ENCODE peak calls at places on chromosomes 16 and 17, in four cellular contexts. A is K562, J is body of pancreas, M is transverse colon. S is an unnamed sample.

GRCh38 chr17:28008526-28008925 is 34.0 kb upstream of the NLK start:
- DNase-seq in A (peak; percentile 74), J (peak; percentile 78), M (peak; percentile 38), S (no peak)

GRCh38 chr16:26981266-26981938 is 85.3 kb upstream of the C16orf82 start:
- DNase-seq in A (no peak), M (no peak), J (no peak), S (no peak)

GRCh38 chr16:4893103-4893862 is 43.7 kb downstream of the PPL start:
- DNase-seq in A (no peak), J (no peak), M (no peak), S (no peak)

GRCh38 chr16:67397812-67398545 is 4.7 kb upstream of the TPPP3 start:
- DNase-seq in J (no peak), A (no peak), M (no peak), S (no peak)

GRCh38 chr17:13995856-13996635 is 73.3 kb upstream of the COX10 start:
- DNase-seq in A (no peak), J (no peak), M (no peak), S (no peak)

GRCh38 chr16:66629856-66630255 is 25.4 kb downstream of the CMTM3 start:
- DNase-seq in J (no peak), M (no peak), A (no peak), S (no peak)

GRCh38 chr17:64177346-64178010 is 47.5 kb upstream of the ERN1 start:
- DNase-seq in J (no peak), A (no peak), M (no peak), S (no peak)

GRCh38 chr16:11354733-11355574 is 9.7 kb downstream of the RMI2 start:
- DNase-seq in J (no peak), M (peak; percentile 28), A (no peak), S (no peak)

GRCh38 chr17:38628441-38628840 is 22.7 kb upstream of the SRCIN1 start:
- DNase-seq in J (no peak), M (no peak), A (peak; percentile 81), S (no peak)

GRCh38 chr17:71412803-71413202 is 708.0 kb upstream of the SOX9 start:
- DNase-seq in A (no peak), J (no peak), M (no peak), S (no peak)

GRCh38 chr17:36001862-36002603 is 680 bp upstream of the CCL15 start:
- DNase-seq in A (peak; percentile 15), J (peak; percentile 84), M (peak; percentile 91), S (peak; percentile 88)

GRCh38 chr16:67114793-67115192 is 5.1 kb downstream of the PHAF1 start:
- DNase-seq in A (no peak), M (no peak), J (no peak), S (no peak)

GRCh38 chr16:6576646-6577045 is 756.0 kb upstream of the RBFOX1 start:
- DNase-seq in A (no peak), J (no peak), M (no peak), S (no peak)

DNA sequence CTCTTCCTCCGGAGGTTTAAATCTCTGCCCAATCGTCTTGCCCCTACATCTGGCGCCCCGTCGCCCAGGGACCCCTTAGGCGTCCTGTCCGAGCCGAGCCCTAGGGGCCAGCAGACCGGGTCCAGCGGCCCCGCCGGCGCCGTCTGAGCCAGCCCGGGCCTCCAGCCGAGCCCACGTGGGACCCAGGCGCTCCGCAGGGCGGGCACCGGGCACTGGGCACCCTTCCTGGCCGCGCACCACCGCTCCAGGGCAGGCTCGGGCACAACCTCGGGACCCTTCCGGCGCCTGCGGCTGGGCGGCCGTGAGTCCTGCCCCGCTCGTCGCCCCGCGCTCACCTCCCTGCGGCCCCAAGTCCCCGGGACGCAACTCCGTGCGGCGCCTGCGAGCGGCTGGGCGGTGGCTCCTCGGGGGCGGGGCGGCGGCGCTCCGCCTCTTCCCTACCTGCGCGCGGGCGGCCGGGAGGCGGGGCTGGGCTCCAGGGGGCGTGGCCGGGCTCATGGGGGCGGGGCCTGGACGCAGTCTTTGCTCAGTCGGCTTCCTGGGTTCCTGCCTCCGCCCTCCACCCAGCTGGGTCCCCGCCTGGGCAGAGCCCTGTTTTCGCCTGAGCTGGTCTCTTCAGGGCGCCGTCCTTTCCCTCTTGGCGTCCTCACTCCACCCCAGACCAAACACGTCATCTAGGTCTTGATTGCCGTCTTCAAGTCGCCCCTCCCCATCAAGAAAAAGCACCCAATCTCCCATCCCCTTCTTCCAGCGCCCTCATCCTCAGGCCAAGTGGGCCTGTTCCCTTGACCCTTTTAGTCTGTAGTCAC is at the start of gene RHBDF2:
- DNase-seq in J (peak; percentile 96), M (peak; percentile 96), A (peak; percentile 98), S (peak; percentile 96)
- TF ChIP-seq POLR2A in J (peak; percentile 75), M (peak; percentile 55), A (peak; percentile 56), S (peak; percentile 94)

GRCh38 chr16:56255904-56256303 is 64.6 kb downstream of the GNAO1 start:
- DNase-seq in J (no peak), M (no peak), A (no peak), S (no peak)
- TF ChIP-seq CTCF in J (no peak), M (no peak), A (no peak), S (no peak)

GRCh38 chr17:29103341-29103740 is 60.4 kb downstream of the PIPOX start:
- DNase-seq in A (no peak), M (no peak), J (no peak), S (no peak)
- H3K36me3 ChIP-seq in A (peaks cover 63% of the 10 kb centered on the region), M (peaks cover 50% of the 10 kb centered on the region), J (no peaks in the 10 kb centered on the region), S (peaks cover 6% of the 10 kb centered on the region)

DNA sequence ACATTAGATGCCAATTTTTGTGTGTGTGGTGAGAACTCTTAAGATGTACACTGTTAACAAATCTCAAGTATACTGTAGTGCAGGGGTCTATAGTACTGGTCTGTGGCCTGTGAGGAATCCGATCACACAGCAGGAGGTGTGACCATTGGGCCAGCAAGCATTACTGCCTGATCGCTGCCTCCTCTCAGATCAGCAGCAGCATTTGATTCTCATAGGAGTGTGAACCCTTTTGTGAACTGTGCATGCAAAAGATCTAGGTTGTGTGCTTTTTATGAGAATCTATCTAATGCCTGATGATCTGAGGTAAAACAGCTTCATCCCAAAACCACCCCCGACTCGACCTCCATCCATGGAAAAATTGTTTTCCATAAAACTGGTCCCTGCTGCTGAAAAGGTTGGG is 12.6 kb downstream of the ZNF267 start:
- DNase-seq in J (no peak), A (no peak), M (no peak), S (no peak)
- TF ChIP-seq POLR2A in J (no peak), A (no peak), M (no peak), S (no peak)

GRCh38 chr16:53821957-53822625 is 118.1 kb downstream of the FTO start:
- DNase-seq in M (no peak), J (no peak), A (no peak), S (no peak)
- TF ChIP-seq CTCF in M (no peak), J (no peak), A (no peak), S (no peak)

DNA sequence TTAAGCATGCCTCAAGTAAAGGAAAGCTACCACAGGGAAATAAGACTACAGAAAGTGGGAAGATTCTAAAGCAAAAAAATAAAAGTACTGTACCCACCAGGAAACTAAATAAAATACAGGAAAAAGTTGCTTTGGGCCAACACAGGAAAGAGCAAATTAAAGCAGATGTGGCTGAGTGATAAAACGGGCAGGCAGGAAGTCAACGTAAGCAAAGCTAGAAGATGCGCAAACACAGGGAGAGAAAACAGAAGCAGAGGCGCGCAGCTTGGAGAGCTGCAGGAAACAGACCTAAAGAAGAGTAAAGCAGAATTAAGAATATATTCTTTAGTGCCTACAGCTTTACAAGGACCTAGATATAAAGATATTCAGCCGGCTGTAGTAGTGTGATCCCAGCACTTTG is 21.7 kb downstream of the USP36 start:
- DNase-seq in A (no peak), J (no peak), M (peak; percentile 32), S (no peak)
- H3K36me3 ChIP-seq in A (peaks cover 91% of the 10 kb centered on the region), J (peaks cover 14% of the 10 kb centered on the region), M (peaks cover 64% of the 10 kb centered on the region), S (peaks cover 83% of the 10 kb centered on the region)

GRCh38 chr16:18783430-18784341 is 6.4 kb downstream of the RPS15A start:
- DNase-seq in J (no peak), M (no peak), A (no peak), S (no peak)

GRCh38 chr16:18784917-18785623 is 5.1 kb downstream of the RPS15A start:
- DNase-seq in J (no peak), A (no peak), M (no peak), S (no peak)

DNA sequence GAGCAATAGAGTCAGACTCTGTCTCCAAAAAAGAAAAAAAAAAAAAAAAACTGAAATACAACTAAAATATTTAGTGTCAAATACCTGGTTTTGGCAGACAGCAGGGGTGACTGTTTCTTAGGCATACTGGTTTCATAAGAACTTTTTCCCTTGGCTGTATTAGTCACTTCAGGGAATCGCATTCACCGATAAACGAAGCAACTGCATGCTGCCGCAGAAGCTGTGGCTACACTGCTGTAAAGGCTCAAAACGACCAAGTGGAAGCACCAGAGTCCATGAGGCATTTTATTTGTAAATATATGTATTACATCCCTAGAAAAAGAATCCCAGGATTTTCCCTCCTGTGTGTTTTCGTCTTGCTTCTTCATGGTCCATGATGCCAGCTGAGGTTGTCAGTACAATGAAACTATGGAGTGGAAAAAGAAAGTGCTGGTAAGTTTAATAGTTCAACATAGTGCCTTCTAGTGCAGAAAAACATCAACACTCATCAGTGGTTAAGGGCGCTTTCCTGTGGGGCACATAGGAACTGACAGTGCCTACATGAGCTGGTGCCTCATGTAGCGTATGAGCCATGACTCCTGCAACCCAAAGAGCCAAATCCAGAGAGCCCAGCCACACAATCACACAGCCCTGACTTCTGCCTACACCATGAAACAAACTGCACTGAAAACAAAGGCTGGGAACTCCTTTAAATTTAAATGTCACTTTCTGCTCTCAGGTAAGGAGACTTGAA is 7.3 kb downstream of the RPS15A start:
- DNase-seq in M (no peak), A (no peak), J (no peak), S (no peak)
- TF ChIP-seq POLR2A in M (no peak), A (peak; percentile 42), J (no peak), S (no peak)

DNA sequence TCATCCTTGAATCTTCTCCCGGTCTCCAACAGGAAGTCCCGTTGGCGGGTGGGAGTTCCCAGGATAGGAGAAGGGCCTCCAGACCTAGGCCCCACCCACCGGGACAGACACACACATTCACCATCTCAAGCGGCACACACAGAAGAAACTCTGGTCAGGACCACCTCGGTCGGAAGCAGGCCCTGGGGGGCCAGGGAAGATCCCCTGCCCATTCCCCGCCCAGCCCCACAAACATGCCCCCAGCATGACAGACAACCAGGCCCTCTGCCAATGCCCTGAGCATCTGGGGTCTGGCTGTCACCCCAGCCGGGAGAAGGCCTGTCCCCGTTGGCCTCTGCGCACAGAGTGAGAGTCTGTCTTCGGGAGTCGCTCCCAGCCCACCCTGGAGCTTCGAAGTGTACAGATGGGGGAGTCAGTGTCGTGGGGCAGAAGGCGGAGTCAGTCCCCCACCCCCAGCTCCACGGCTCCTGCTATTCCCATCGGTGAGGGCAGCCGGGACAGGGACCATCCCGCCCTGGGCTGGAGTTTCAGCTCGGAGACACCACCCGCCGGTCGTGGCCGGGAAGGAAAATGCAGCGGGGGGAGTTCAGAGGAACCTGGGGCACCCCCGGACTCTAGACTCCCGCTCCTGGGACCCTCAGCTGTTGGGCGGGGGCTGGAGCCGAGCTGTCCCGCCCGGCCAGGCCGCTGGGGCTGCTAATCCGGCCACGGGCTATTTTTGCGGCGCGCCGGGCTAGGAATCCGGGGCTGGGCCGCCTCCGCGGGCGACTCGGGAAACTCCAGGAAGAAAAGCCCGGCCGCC is 690 bp downstream of the RHBDF1 start:
- DNase-seq in J (peak; percentile 81), M (peak; percentile 79), A (peak; percentile 64), S (no peak)
- TF ChIP-seq CTCF in J (no peak), M (peak; percentile 30), A (no peak), S (no peak)

S was measured in right lobe of liver.